ENCODE peak calls at places on chromosomes 16 and 17, in four cellular contexts. One of them, this sample, is unnamed.

GRCh38 chr16:23252310-23252709 is 49.8 kb upstream of the SCNN1B start:
- DNase-seq in NCI-H82: no peak
- DNase-seq in PC-3: no peak
- DNase-seq in psoas muscle: no peak
- DNase-seq in this sample: no peak

GRCh38 chr16:67649494-67649931 is 4.6 kb downstream of the CARMIL2 start:
- DNase-seq in psoas muscle: peak; percentile 58
- DNase-seq in PC-3: no peak
- DNase-seq in NCI-H82: no peak
- DNase-seq in this sample: no peak

GRCh38 chr17:36148559-36149295 is 27.7 kb downstream of the TBC1D3B start:
- DNase-seq in psoas muscle: peak; percentile 77
- DNase-seq in NCI-H82: peak; percentile 88
- DNase-seq in PC-3: peak; percentile 55
- DNase-seq in this sample: peak; percentile 90

GRCh38 chr17:80453980-80454556 is 22.3 kb downstream of the NPTX1 start:
- DNase-seq in psoas muscle: peak; percentile 55
- DNase-seq in NCI-H82: peak; percentile 40
- DNase-seq in PC-3: no peak
- DNase-seq in this sample: no peak

GRCh38 chr17:62628845-62629555 is 1.5 kb downstream of the MRC2 start:
- DNase-seq in NCI-H82: no peak
- DNase-seq in psoas muscle: peak; percentile 68
- DNase-seq in PC-3: no peak
- DNase-seq in this sample: peak; percentile 38

GRCh38 chr17:60077672-60078519 is 825 bp downstream of the HEATR6 start:
- DNase-seq in psoas muscle: no peak
- DNase-seq in PC-3: no peak
- DNase-seq in NCI-H82: peak; percentile 53
- DNase-seq in this sample: no peak

GRCh38 chr17:29625037-29625750 is 2.5 kb upstream of the CORO6 start:
- DNase-seq in PC-3: no peak
- DNase-seq in NCI-H82: peak; percentile 41
- DNase-seq in psoas muscle: peak; percentile 72
- DNase-seq in this sample: no peak

GRCh38 chr17:6775871-6776405 is at the start of gene FBXO39:
- DNase-seq in psoas muscle: no peak
- DNase-seq in NCI-H82: no peak
- DNase-seq in PC-3: no peak
- DNase-seq in this sample: no peak

GRCh38 chr17:68595496-68595895 is 5.7 kb downstream of the FAM20A start:
- DNase-seq in NCI-H82: no peak
- DNase-seq in PC-3: no peak
- DNase-seq in psoas muscle: peak; percentile 60
- DNase-seq in this sample: no peak

GRCh38 chr16:89246903-89247733 is 29.6 kb downstream of the ZNF778 start:
- DNase-seq in NCI-H82: peak; percentile 91
- DNase-seq in PC-3: peak; percentile 78
- DNase-seq in psoas muscle: peak; percentile 94
- DNase-seq in this sample: peak; percentile 98

GRCh38 chr16:68235882-68236803 is at the start of gene ESRP2:
- DNase-seq in psoas muscle: peak; percentile 65
- DNase-seq in PC-3: peak; percentile 88
- DNase-seq in NCI-H82: no peak
- DNase-seq in this sample: peak; percentile 43

GRCh38 chr16:57648125-57648524 is 19.7 kb downstream of the ADGRG1 start:
- DNase-seq in PC-3: no peak
- DNase-seq in psoas muscle: no peak
- DNase-seq in NCI-H82: no peak
- DNase-seq in this sample: no peak